ENCODE peak calls at places on chromosomes 2 and 18, in eight cellular contexts. F is GM06990; B is PC-9; A is neural progenitor cell; X is stomach; H is CD8-positive, alpha-beta T cell; T is cardiac muscle cell; S is ovary. Y is an unnamed sample.

GRCh38 chr2:46175409-46175808 is 121.8 kb upstream of the EPAS1 start:
- DNase-seq in H (no peak), F (no peak), A (no peak), S (no peak), T (no peak), B (no peak), X (no peak), Y (no peak)

GRCh38 chr2:214310319-214310718 is 100.5 kb upstream of the VWC2L start:
- DNase-seq in H (no peak), B (no peak), S (no peak), F (no peak), X (no peak), T (peak; percentile 7), A (peak; percentile 23), Y (no peak)

GRCh38 chr2:43021791-43022500 is 204.5 kb downstream of the ZFP36L2 start:
- DNase-seq in F (no peak), A (peak; percentile 64), T (no peak), X (peak; percentile 58), H (no peak), B (peak; percentile 48), S (peak; percentile 32), Y (no peak)

GRCh38 chr2:100817388-100817985 is 2.5 kb upstream of the NPAS2 start:
- DNase-seq in S (no peak), H (no peak), B (no peak), A (no peak), X (no peak), T (no peak), F (no peak), Y (no peak)

GRCh38 chr2:25311866-25312575 is 29.7 kb downstream of the DNMT3A start:
- DNase-seq in X (peak; percentile 80), F (no peak), A (no peak), B (peak; percentile 31), T (no peak), S (peak; percentile 82), H (no peak), Y (no peak)

GRCh38 chr2:74264281-74264680 is 65.9 kb downstream of the MTHFD2 start:
- DNase-seq in B (no peak), H (no peak), A (no peak), S (no peak), F (no peak), X (no peak), T (no peak), Y (no peak)

GRCh38 chr2:239830066-239830717 is 194.9 kb downstream of the NDUFA10 start:
- DNase-seq in H (no peak), B (no peak), S (peak; percentile 27), A (no peak), F (no peak), X (peak; percentile 24), T (no peak), Y (no peak)

GRCh38 chr2:236823230-236823629 is 253.6 kb downstream of the ACKR3 start:
- DNase-seq in H (no peak), B (no peak), F (no peak), T (no peak), A (peak; percentile 26), S (no peak), X (peak; percentile 17), Y (no peak)

GRCh38 chr2:98589489-98589888 is 18.8 kb downstream of the COA5 start:
- DNase-seq in T (no peak), H (no peak), A (no peak), X (no peak), B (no peak), S (no peak), F (no peak), Y (no peak)

GRCh38 chr2:141021109-141021508 is 1109.7 kb downstream of the LRP1B start:
- DNase-seq in X (no peak), S (no peak), A (no peak), B (peak; percentile 32), T (no peak), F (no peak), H (no peak), Y (peak; percentile 38)

GRCh38 chr2:152715854-152716428 is 1.3 kb downstream of the PRPF40A start:
- DNase-seq in T (peak; percentile 12), F (no peak), X (no peak), H (peak; percentile 25), S (no peak), B (peak; percentile 46), A (peak; percentile 73), Y (no peak)

GRCh38 chr2:134668821-134669220 is 50.0 kb downstream of the TMEM163 start:
- DNase-seq in A (no peak), F (no peak), T (no peak), X (peak; percentile 40), S (no peak), B (no peak), H (peak; percentile 93), Y (peak; percentile 28)

GRCh38 chr2:75607988-75608683 is 38.4 kb upstream of the MRPL19 start:
- DNase-seq in A (peak; percentile 44), H (no peak), S (no peak), F (no peak), T (no peak), B (peak; percentile 94), X (no peak), Y (no peak)

GRCh38 chr2:18506883-18507519 is 53.5 kb downstream of the RDH14 start:
- DNase-seq in F (no peak), X (no peak), S (no peak), B (no peak), T (no peak), H (no peak), A (no peak), Y (no peak)

GRCh38 chr18:61676763-61677434 is 215.9 kb downstream of the RNF152 start:
- DNase-seq in A (no peak), T (no peak), X (no peak), S (no peak), H (no peak), B (no peak), F (no peak), Y (no peak)

GRCh38 chr2:236776695-236777251 is 207.1 kb downstream of the ACKR3 start:
- DNase-seq in F (no peak), S (no peak), X (no peak), A (no peak), H (no peak), B (peak; percentile 81), T (no peak), Y (peak; percentile 65)

GRCh38 chr18:13451661-13452447 is 233.3 kb downstream of the LDLRAD4 start:
- DNase-seq in H (no peak), S (no peak), T (no peak), B (no peak), F (no peak), X (peak; percentile 21), A (peak; percentile 37), Y (no peak)

GRCh38 chr2:174247474-174248186 is 702 bp downstream of the OLA1 start:
- DNase-seq in B (peak; percentile 56), F (no peak), X (peak; percentile 45), A (no peak), H (no peak), S (no peak), T (no peak), Y (no peak)

GRCh38 chr18:45478889-45479288 is 136.4 kb upstream of the SLC14A2 start:
- DNase-seq in S (no peak), H (no peak), F (no peak), A (no peak), B (no peak), T (no peak), X (no peak), Y (no peak)

GRCh38 chr18:45482286-45482685 is 133.0 kb upstream of the SLC14A2 start:
- DNase-seq in T (no peak), F (no peak), H (no peak), X (no peak), A (no peak), B (no peak), S (no peak), Y (no peak)

GRCh38 chr18:45480219-45481015 is 134.9 kb upstream of the SLC14A2 start:
- DNase-seq in F (no peak), A (no peak), S (no peak), B (no peak), H (no peak), T (no peak), X (no peak), Y (no peak)

GRCh38 chr18:45481846-45482245 is 133.4 kb upstream of the SLC14A2 start:
- DNase-seq in F (no peak), B (no peak), X (no peak), H (no peak), A (no peak), T (no peak), S (no peak), Y (no peak)
- H3K27me3 ChIP-seq in F (no peaks in the 10 kb centered on the region), B (peaks cover 24% of the 10 kb centered on the region), X (no peaks in the 10 kb centered on the region), H (no peaks in the 10 kb centered on the region), A (no peaks in the 10 kb centered on the region), T (no peaks in the 10 kb centered on the region), S (no peaks in the 10 kb centered on the region), Y (no peaks in the 10 kb centered on the region)

DNA sequence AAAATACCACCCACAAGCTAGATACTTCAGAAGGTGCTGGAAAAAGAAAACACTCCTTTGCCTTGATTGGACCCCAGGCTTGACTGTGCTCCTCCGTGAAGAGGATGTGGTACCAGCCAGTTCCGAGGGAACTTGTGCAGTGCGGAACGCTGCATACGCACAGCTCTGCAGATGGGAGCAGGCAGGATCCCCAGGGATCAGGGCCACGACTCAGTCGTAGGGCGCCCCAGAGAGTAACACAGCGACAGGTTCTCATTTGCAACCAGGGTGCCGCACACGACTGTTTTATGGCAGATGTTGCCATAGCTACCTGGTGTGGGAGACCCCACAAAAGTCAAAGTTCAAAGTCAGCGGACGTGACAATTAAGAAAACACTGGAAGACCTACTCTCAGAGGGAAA is 821 bp downstream of the MALL start:
- DNase-seq in T (no peak), F (no peak), S (no peak), B (no peak), A (no peak), H (no peak), X (no peak), Y (no peak)
- H3K4me3 ChIP-seq in T (no peak overlapping the region), F (no peak overlapping the region), S (no peak overlapping the region), B (peak overlapping the region; percentile 70), A (peak overlapping the region; percentile 57), H (no peak overlapping the region), X (peak overlapping the region; percentile 49), Y (peak overlapping the region; percentile 72)

DNA sequence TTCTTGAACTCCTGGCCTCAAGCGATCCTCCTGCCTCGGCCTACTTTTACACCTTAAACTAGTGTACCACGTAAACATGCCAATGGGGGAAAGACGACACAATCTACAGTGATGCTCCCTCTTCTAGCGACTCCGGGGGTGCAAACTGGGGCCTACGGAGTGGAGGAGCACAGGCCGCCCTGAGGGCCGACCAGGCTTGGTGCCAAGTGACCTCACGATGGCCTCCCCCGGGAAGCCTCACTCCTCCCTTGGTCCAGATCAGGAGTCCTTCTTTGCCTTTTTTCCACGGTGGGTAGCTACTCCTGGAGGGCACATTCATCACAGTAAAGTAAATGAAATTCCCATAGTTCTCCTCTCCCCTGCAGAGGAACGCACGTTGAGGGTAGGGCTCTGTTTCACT is 73.5 kb downstream of the HNRNPLL start:
- DNase-seq in A (no peak), B (no peak), T (no peak), S (no peak), H (no peak), X (no peak), F (no peak), Y (no peak)
- TF ChIP-seq CTCF in A (no peak), B (no peak), T (no peak), S (no peak), H (no peak), X (no peak), F (no peak), Y (no peak)

DNA sequence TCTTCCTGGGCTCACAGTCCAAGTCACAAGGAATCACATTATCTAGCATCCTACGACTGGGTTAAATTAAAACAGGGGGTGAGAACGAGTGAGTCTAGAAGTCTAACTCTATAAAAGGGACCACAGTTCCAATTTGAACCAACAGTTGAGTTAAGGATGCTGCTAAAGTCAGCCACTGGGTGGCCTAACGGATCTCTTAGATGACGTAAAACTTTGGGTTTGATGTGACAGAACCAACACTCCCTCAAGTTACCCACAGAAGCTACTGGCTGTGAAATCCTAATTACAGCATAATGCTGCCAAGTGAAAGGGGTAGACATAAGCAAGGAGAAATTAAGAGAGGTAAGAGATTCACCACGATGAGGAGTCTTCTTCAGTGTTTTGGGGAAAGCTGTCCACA is 32.7 kb upstream of the RUFY4 start:
- DNase-seq in B (no peak), S (no peak), F (no peak), H (no peak), X (no peak), T (no peak), A (no peak), Y (no peak)
- H3K27me3 ChIP-seq in B (peaks cover 37% of the 10 kb centered on the region), S (no peaks in the 10 kb centered on the region), F (no peaks in the 10 kb centered on the region), H (peaks cover 4% of the 10 kb centered on the region), X (no peaks in the 10 kb centered on the region), T (peaks cover 89% of the 10 kb centered on the region), A (peaks cover 83% of the 10 kb centered on the region), Y (peaks cover 36% of the 10 kb centered on the region)